ENCODE peak calls at places on chromosome 17, in eight cellular contexts. U is PC-3; L is pancreas; F is cardiac fibroblast; X is activated CD8-positive, alpha-beta T cell treated with anti-CD3 and anti-CD28 coated beads for 36 hours; H is HFFc6; I is Caco-2; W is tibial artery. Y is an unnamed sample.

GRCh38 chr17:348692-349425 is 3.7 kb downstream of the RPH3AL start:
- DNase-seq in U (no peak), L (peak; percentile 66), F (no peak), X (no peak), H (no peak), I (no peak), W (no peak), Y (no peak)

GRCh38 chr17:58318065-58318481 is 10.5 kb downstream of the TSPOAP1 start:
- DNase-seq in U (no peak), L (peak; percentile 43), F (no peak), X (no peak), H (no peak), I (no peak), W (peak; percentile 44), Y (no peak)

GRCh38 chr17:43994272-43995149 is 9.9 kb upstream of the NAGS start:
- DNase-seq in U (peak; percentile 87), L (peak; percentile 88), F (peak; percentile 64), X (peak; percentile 75), H (peak; percentile 35), I (peak; percentile 85), W (peak; percentile 68), Y (peak; percentile 82)

GRCh38 chr17:18323007-18323406 is 7.9 kb downstream of the SMCR8 start:
- DNase-seq in U (peak; percentile 49), L (no peak), F (peak; percentile 26), X (no peak), H (peak; percentile 28), I (no peak), W (no peak), Y (no peak)

GRCh38 chr17:10725262-10725661 is 4.6 kb downstream of the TMEM220 start:
- DNase-seq in U (no peak), L (no peak), F (no peak), X (no peak), H (no peak), I (no peak), W (no peak), Y (no peak)

GRCh38 chr17:72136692-72137550 is 16.1 kb downstream of the SOX9 start:
- DNase-seq in U (peak; percentile 98), L (no peak), F (peak; percentile 76), X (no peak), H (peak; percentile 35), I (no peak), W (no peak), Y (no peak)

GRCh38 chr17:28407130-28407973 is 1.3 kb upstream of the SLC46A1 start:
- DNase-seq in U (no peak), L (no peak), F (no peak), X (no peak), H (no peak), I (peak; percentile 80), W (no peak), Y (no peak)

GRCh38 chr17:61076649-61077048 is 323.0 kb upstream of the TBX2 start:
- DNase-seq in U (no peak), L (no peak), F (peak; percentile 60), X (no peak), H (peak; percentile 22), I (no peak), W (no peak), Y (no peak)

GRCh38 chr17:3534881-3535252 is 22.7 kb downstream of the TRPV3 start:
- DNase-seq in U (peak; percentile 58), L (no peak), F (peak; percentile 53), X (peak; percentile 43), H (no peak), I (no peak), W (no peak), Y (peak; percentile 67)

DNA sequence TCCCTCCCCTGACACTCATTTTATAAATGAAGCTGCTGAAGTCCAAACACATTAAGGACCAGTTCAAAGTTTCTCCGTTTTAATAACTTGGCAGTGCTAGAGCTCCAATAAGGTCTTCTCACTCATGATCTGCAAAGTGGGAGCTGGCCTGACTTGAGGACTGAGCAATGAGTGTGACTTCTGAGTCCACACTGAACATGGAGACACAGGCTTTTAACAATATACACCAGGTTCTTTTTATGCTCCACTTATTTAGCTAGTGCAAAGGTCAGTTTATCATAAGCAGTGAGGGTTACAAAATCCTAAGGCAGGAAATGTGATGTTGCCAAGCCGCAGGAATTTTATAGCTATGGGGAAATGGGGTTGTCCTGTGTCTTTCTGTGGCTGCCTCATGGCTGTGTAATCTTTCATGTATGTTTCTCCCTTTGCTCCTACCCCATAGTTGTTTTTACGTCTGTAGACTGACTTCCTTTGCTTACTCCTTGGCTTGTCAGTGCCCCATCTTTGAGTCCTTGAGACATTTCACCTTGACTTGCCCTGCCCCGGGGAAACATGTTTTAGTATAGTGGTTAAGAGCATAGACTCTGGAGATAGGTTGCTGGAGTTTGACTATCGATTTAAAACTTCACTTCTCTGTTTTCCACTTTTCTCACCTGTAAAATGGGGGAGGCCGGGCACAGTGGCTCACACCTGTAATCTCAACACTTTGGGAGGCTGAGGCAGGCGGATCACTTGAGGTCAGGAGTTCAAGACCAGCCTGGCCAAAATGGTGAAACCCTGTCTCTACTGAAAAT is 12.2 kb upstream of the MMD start:
- DNase-seq in U (peak; percentile 99), L (no peak), F (peak; percentile 97), X (no peak), H (peak; percentile 88), I (peak; percentile 68), W (no peak), Y (no peak)
- TF ChIP-seq CTCF in U (no peak), L (no peak), F (no peak), X (no peak), H (no peak), I (no peak), W (no peak), Y (no peak)

GRCh38 chr17:6752068-6752909 is 3.6 kb upstream of the XAF1 start:
- DNase-seq in U (peak; percentile 75), L (no peak), F (peak; percentile 100), X (no peak), H (peak; percentile 99), I (no peak), W (peak; percentile 81), Y (no peak)

GRCh38 chr17:6749519-6749918 is 6.3 kb upstream of the XAF1 start:
- DNase-seq in U (no peak), L (no peak), F (peak; percentile 47), X (peak; percentile 24), H (no peak), I (no peak), W (no peak), Y (no peak)

GRCh38 chr17:6753565-6753964 is 2.3 kb upstream of the XAF1 start:
- DNase-seq in U (no peak), L (no peak), F (no peak), X (no peak), H (no peak), I (no peak), W (no peak), Y (no peak)

GRCh38 chr17:6753006-6753445 is 2.8 kb upstream of the XAF1 start:
- DNase-seq in U (peak; percentile 44), L (no peak), F (peak; percentile 96), X (peak; percentile 62), H (peak; percentile 58), I (no peak), W (peak; percentile 77), Y (peak; percentile 33)

DNA sequence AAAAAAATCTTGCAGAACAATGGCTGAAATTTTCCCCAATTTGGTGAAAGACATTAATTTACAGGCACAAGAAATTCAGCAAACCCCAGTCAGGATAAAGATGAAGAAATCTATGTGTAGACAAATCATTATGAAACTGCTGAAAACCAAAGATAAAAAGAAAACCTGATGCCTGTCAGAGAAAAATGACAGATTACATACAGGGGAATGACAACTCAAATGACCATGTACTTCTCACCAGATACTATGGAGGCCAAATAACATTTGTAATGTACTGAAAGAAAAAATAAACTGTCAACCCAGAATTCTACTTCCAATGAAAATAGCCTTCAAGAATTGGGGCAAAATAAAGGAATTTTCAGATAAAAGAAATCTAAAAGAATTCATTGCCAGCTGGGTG is 7.2 kb upstream of the XAF1 start:
- DNase-seq in U (no peak), L (no peak), F (no peak), X (no peak), H (no peak), I (no peak), W (no peak), Y (no peak)
- TF ChIP-seq CTCF in U (no peak), L (no peak), F (no peak), X (no peak), H (no peak), I (no peak), W (no peak), Y (no peak)

GRCh38 chr17:6413073-6413472 is 21.8 kb downstream of the AIPL1 start:
- DNase-seq in U (peak; percentile 73), L (peak; percentile 0), F (peak; percentile 49), X (no peak), H (peak; percentile 52), I (no peak), W (no peak), Y (peak; percentile 69)
- TF ChIP-seq CTCF in U (peak; percentile 70), L (no peak), F (peak; percentile 47), X (peak; percentile 33), H (peak; percentile 73), I (peak; percentile 32), W (peak; percentile 11), Y (no peak)

DNA sequence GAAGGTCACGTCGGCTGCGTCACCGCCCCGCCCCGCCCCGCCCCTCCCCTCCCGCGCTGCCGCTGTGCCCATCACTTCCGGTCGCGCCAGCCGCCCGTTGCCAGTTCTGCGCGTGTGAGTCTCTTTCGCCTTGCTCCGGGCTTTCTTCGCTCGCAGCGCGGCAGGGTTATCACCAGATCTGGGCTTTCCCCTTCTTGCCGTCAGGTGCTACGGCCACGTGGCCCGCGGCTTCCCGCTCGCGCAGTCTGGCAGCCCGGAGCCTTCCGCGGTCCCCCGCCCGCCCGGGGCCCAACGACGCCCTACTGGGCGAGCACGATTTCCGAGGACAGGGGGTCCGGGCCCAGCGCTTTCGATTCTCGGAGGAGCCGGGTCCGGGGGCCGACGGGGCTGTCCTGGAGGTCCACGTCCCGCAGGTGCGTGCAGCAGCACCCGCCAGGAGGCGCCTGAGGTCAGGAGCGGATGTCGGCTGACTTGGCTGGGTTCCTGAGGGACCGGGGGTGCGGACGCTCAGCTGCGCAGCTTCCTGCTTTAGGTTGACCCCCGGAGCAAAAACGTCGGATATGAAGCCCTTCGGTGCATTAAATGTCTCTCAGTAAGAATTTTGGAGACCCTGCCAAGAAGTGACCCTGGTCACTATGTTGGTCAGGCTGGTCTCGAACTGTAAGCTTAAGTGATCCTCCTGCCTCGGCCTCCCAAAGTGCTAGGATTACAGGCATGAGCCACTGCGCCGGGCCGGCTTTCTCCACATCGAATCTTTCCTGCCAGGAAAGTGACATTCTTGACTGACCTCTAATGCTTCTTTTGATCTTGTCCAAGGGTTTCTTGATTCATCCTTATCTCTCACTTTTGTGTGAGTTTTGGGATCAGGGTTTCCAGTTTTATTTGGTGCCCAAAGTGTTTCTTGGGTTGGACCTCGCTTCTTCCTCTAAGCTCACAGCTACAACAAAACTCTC is at the start of gene METTL23:
- DNase-seq in U (peak; percentile 77), L (peak; percentile 87), F (peak; percentile 81), X (peak; percentile 89), H (peak; percentile 57), I (peak; percentile 86), W (peak; percentile 91), Y (peak; percentile 86)
- TF ChIP-seq CTCF in U (peak; percentile 87), L (no peak), F (peak; percentile 71), X (peak; percentile 87), H (peak; percentile 85), I (peak; percentile 89), W (peak; percentile 51), Y (peak; percentile 86)

GRCh38 chr17:38449364-38449763 is 21.1 kb downstream of the ARHGAP23 start:
- DNase-seq in U (no peak), L (no peak), F (no peak), X (no peak), H (no peak), I (peak; percentile 81), W (no peak), Y (no peak)
- TF ChIP-seq CTCF in U (no peak), L (no peak), F (no peak), X (no peak), H (no peak), I (no peak), W (no peak), Y (no peak)